ENCODE peak calls at places on chromosomes 1 and 21, in six cellular contexts. U, B, V, X, W and Q are unnamed samples.
A peak's percentile ranks its signal among the peaks of the same experiment; 100 is the strongest.

GRCh38 chr1:70503358-70503757 is 92.3 kb downstream of the CTH start:
- DNase-seq in U (no peak), B (no peak), V (peak; percentile 16), X (no peak), W (no peak), Q (peak; percentile 66)

GRCh38 chr1:171251741-171252300 is 3.5 kb downstream of the FMO1 start:
- DNase-seq in U (no peak), B (no peak), V (no peak), X (peak; percentile 34), W (no peak), Q (no peak)

GRCh38 chr1:30745156-30745833 is 12.3 kb downstream of the LAPTM5 start:
- DNase-seq in U (no peak), B (no peak), V (no peak), X (no peak), W (no peak), Q (no peak)

GRCh38 chr1:172849653-172850052 is 190.8 kb downstream of the FASLG start:
- DNase-seq in U (no peak), B (no peak), V (no peak), X (no peak), W (no peak), Q (no peak)

GRCh38 chr1:170075186-170075585 is 691 bp upstream of the KIFAP3 start:
- DNase-seq in U (no peak), B (no peak), V (no peak), X (no peak), W (no peak), Q (no peak)

GRCh38 chr1:87240661-87241285 is 87.9 kb upstream of the LMO4 start:
- DNase-seq in U (no peak), B (no peak), V (no peak), X (no peak), W (no peak), Q (no peak)

GRCh38 chr1:78718566-78718965 is 68.9 kb downstream of the IFI44 start:
- DNase-seq in U (no peak), B (no peak), V (no peak), X (no peak), W (no peak), Q (no peak)

GRCh38 chr1:42765832-42766722 is 751 bp downstream of the P3H1 start:
- DNase-seq in U (peak; percentile 72), B (no peak), V (peak; percentile 69), X (peak; percentile 32), W (no peak), Q (peak; percentile 55)

DNA sequence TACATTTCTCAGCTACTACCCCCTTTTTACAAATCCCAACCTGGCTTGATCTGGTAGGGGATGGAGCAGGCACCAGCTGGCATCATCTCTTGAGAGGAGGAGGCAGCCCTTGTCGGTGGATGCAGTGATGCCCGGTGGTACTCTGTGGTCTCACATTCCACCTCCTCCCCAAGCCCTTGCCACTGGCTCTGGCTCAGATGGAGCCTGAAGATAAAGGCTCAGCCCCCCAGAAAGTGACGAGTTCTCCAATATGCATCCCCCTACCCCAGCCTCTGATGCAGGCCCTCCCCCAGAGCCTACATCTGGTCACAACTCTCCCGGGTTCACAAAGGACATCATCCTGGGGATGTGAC is 3.8 kb upstream of the GOLT1A start:
- DNase-seq in U (no peak), B (no peak), V (no peak), X (no peak), W (no peak), Q (no peak)
- H3K4me3 ChIP-seq in U (no peak overlapping the region), B (no peak overlapping the region), V (no peak overlapping the region), X (no peak overlapping the region), W (no peak overlapping the region), Q (no peak overlapping the region)

DNA sequence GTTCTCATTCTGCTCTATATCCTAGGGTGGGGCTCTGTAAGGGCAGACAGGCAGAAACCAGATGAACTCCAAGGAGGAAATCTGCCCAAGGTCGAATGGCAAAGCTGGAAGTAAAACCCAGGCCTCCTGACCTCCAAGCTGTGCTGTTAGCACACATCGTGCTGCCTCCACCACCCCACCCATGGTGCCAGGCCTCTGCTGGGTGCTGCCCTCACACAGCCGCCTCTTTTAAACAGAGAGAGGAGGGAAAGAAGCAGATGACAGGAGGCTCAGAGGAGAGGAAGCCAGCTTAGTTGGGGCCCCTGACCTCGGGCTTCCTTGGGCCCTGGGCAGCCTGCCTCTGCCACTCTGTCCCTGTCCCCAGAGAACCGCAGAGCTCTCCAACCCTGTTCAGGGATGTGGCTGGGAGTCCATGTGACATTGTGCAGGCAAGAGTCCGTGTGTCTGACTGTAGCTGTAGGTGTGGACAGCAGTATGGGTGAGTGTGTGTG is 1.1 kb downstream of the SYNC start:
- DNase-seq in U (peak; percentile 34), B (no peak), V (no peak), X (no peak), W (no peak), Q (no peak)
- H3K4me3 ChIP-seq in U (no peak overlapping the region), B (peak overlapping the region; percentile 86), V (peak overlapping the region; percentile 53), X (peak overlapping the region; percentile 38), W (peak overlapping the region; percentile 67), Q (peak overlapping the region; percentile 72)

GRCh38 chr21:28089599-28090421 is 902.9 kb downstream of the LTN1 start:
- DNase-seq in U (no peak), B (no peak), V (no peak), X (no peak), W (no peak), Q (no peak)
- H3K4me3 ChIP-seq in U (no peak overlapping the region), B (peak overlapping the region; percentile 65), V (no peak overlapping the region), X (no peak overlapping the region), W (peak overlapping the region; percentile 22), Q (no peak overlapping the region)

DNA sequence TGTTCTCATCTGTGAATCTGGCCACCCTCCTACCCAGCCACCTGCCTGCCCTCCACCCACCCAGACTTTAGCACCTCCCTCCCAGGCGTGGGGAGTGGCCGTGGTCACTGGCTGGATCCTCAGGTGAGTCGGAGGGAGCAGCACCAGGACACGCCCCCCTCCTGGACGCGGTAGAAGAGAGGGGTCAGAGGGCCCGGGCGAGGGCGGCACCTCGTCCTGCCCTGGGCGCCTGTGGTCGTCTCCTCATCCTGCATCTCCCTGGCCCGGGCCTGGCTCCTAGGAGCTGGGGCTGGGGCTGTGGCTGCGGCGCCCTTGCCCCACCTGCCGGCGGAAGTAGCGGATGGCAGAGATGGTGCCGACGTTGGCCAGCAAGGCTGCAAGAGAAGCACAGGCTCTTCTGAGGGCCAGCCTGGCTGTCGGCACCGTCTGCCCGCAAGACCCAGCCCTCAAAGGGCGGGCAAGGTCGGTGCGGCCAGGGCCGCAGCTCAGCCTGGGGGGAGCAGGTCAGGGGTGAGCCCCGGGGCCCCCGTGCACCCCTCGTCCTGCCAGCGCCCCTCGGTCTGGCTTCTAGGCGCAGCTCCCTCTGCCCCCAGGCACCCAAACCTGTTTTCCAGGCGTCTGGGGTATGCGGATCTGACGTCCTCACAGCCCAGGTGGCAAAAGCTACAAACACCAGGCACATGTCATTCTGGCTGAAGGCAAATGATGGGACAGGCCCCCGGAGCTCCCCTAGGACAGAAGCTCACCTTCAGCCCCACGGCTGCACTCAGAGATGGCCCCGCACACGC is 5.8 kb downstream of the PERM1 start:
- DNase-seq in U (peak; percentile 67), B (no peak), V (no peak), X (peak; percentile 70), W (no peak), Q (no peak)
- H3K4me3 ChIP-seq in U (no peak overlapping the region), B (peak overlapping the region; percentile 64), V (no peak overlapping the region), X (peak overlapping the region; percentile 35), W (peak overlapping the region; percentile 44), Q (peak overlapping the region; percentile 20)

GRCh38 chr1:94926365-94926914 is 470 bp downstream of the CNN3 start:
- DNase-seq in U (peak; percentile 75), B (no peak), V (no peak), X (peak; percentile 74), W (no peak), Q (no peak)

GRCh38 chr1:94928293-94928939 is 1.5 kb upstream of the CNN3 start:
- DNase-seq in U (no peak), B (no peak), V (no peak), X (no peak), W (no peak), Q (no peak)

GRCh38 chr1:94925561-94926364 is 1.1 kb downstream of the CNN3 start:
- DNase-seq in U (peak; percentile 60), B (no peak), V (peak; percentile 61), X (peak; percentile 79), W (no peak), Q (peak; percentile 58)

GRCh38 chr1:94927405-94928175 is 680 bp upstream of the CNN3 start:
- DNase-seq in U (peak; percentile 82), B (no peak), V (no peak), X (no peak), W (no peak), Q (no peak)

GRCh38 chr1:94926915-94927404 is at the start of gene CNN3:
- DNase-seq in U (peak; percentile 96), B (peak; percentile 68), V (peak; percentile 62), X (peak; percentile 95), W (no peak), Q (peak; percentile 80)
- H3K4me3 ChIP-seq in U (peak within 1 kb of the TSS; percentile 71), B (peak within 1 kb of the TSS; percentile 92), V (peak within 1 kb of the TSS; percentile 72), X (peak within 1 kb of the TSS; percentile 67), W (peak within 1 kb of the TSS; percentile 77), Q (peak within 1 kb of the TSS; percentile 91)

GRCh38 chr1:27598288-27598687 is 5.7 kb downstream of the AHDC1 start:
- DNase-seq in U (no peak), B (no peak), V (no peak), X (peak; percentile 71), W (no peak), Q (no peak)

GRCh38 chr1:27600500-27601175 is 3.3 kb downstream of the AHDC1 start:
- DNase-seq in U (no peak), B (no peak), V (no peak), X (no peak), W (no peak), Q (no peak)

GRCh38 chr1:27597511-27598216 is 6.3 kb downstream of the AHDC1 start:
- DNase-seq in U (no peak), B (no peak), V (no peak), X (no peak), W (no peak), Q (no peak)

GRCh38 chr1:27599605-27600499 is 4.1 kb downstream of the AHDC1 start:
- DNase-seq in U (no peak), B (no peak), V (no peak), X (peak; percentile 36), W (no peak), Q (no peak)

GRCh38 chr1:27598902-27599528 is 4.9 kb downstream of the AHDC1 start:
- DNase-seq in U (no peak), B (peak; percentile 72), V (no peak), X (peak; percentile 87), W (no peak), Q (no peak)
- H3K4me3 ChIP-seq in U (no peak overlapping the region), B (peak overlapping the region; percentile 56), V (peak overlapping the region; percentile 23), X (no peak overlapping the region), W (peak overlapping the region; percentile 98), Q (peak overlapping the region; percentile 13)

DNA sequence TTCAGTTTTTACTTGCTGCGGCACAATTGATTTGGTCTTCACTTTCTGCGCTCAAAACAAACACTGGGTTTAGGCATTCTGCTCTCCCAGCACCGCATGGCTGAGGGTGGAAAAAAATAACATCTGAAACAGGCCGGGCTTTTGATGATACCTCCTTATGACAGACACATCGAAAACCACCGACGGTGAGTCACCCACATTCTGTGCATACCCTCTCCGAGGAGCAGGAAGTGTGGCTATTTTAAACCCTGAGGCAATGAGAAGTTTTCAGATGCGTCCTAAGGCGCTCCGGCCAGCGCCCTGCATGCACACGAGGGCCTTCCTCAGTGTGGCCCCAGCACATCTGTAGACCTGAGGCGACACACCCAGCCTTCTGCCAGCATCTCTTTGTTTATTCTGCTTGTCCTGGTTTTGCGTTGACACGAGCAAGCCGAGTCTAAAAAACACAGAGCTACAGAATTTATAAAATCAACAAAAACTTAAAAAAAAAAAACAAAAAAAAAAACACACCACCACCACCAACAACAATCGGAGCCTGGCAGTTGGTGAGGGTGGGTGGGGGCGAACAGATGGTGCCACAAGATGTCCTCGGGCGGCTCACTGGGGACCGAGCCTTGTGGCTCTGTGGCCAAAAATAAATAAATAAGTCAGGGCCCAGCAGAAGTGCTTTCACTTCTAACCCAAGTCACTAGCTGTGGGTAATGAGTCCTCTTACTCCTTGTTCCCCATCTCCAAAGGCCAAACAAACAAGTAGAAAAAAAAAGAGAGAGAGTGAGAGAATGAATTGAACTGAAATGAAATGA is 162.6 kb upstream of the IRF2BP2 start:
- DNase-seq in U (no peak), B (peak; percentile 66), V (peak; percentile 99), X (peak; percentile 54), W (peak; percentile 31), Q (peak; percentile 93)
- H3K4me3 ChIP-seq in U (no peak overlapping the region), B (peak overlapping the region; percentile 54), V (no peak overlapping the region), X (no peak overlapping the region), W (no peak overlapping the region), Q (no peak overlapping the region)